ENCODE peak calls at places on chromosomes 16 and 17, in five cellular contexts. D, N, Z, H and R are unnamed samples.

GRCh38 chr16:29926675-29927522 is 873 bp upstream of the KCTD13 start:
- DNase-seq in D (peak; percentile 47), N (no peak), Z (no peak), H (no peak), R (peak; percentile 37)

GRCh38 chr16:24670623-24671454 is 58.6 kb upstream of the TNRC6A start:
- DNase-seq in D (peak; percentile 81), N (no peak), Z (no peak), H (no peak), R (no peak)

GRCh38 chr17:78343433-78344201 is 16.3 kb downstream of the SOCS3 start:
- DNase-seq in D (no peak), N (no peak), Z (no peak), H (no peak), R (no peak)

GRCh38 chr16:4661661-4662060 is 31.7 kb upstream of the NUDT16L1 start:
- DNase-seq in D (no peak), N (no peak), Z (no peak), H (no peak), R (no peak)

GRCh38 chr16:4055748-4056147 is 60.5 kb downstream of the ADCY9 start:
- DNase-seq in D (no peak), N (no peak), Z (no peak), H (no peak), R (no peak)

GRCh38 chr17:14301279-14301760 is 439 bp downstream of the HS3ST3B1 start:
- DNase-seq in D (peak; percentile 58), N (no peak), Z (peak; percentile 15), H (no peak), R (no peak)

GRCh38 chr17:41498276-41498675 is 7.1 kb downstream of the KRT13 start:
- DNase-seq in D (no peak), N (no peak), Z (no peak), H (no peak), R (no peak)

GRCh38 chr16:23700509-23700908 is 12.5 kb downstream of the ERN2 start:
- DNase-seq in D (no peak), N (no peak), Z (peak; percentile 48), H (no peak), R (no peak)

GRCh38 chr17:76337413-76337777 is 16.3 kb downstream of the PRPSAP1 start:
- DNase-seq in D (no peak), N (no peak), Z (no peak), H (no peak), R (no peak)

GRCh38 chr16:72508196-72508595 is 336.2 kb upstream of the PMFBP1 start:
- DNase-seq in D (no peak), N (no peak), Z (no peak), H (no peak), R (no peak)

GRCh38 chr16:10876799-10877341 is at the start of gene CIITA:
- DNase-seq in D (no peak), N (peak; percentile 81), Z (no peak), H (peak; percentile 97), R (peak; percentile 66)

GRCh38 chr16:74252329-74252728 is 44.3 kb upstream of the PSMD7 start:
- DNase-seq in D (no peak), N (no peak), Z (no peak), H (no peak), R (no peak)

GRCh38 chr17:34579979-34580684 is 750 bp downstream of the TMEM132E start:
- DNase-seq in D (peak; percentile 83), N (no peak), Z (no peak), H (no peak), R (peak; percentile 81)

GRCh38 chr16:12178251-12178990 is 201.9 kb downstream of the SNX29 start:
- DNase-seq in D (no peak), N (no peak), Z (no peak), H (no peak), R (no peak)

GRCh38 chr17:8022358-8023038 is 16.4 kb upstream of the ALOX15B start:
- DNase-seq in D (no peak), N (no peak), Z (no peak), H (no peak), R (no peak)

GRCh38 chr16:30715777-30716445 is 16.9 kb downstream of the SRCAP start:
- DNase-seq in D (no peak), N (no peak), Z (no peak), H (no peak), R (no peak)

GRCh38 chr16:78642621-78643285 is 543.3 kb downstream of the WWOX start:
- DNase-seq in D (no peak), N (no peak), Z (no peak), H (no peak), R (no peak)

GRCh38 chr16:1288813-1289479 is 20.5 kb upstream of the UBE2I start:
- DNase-seq in D (no peak), N (no peak), Z (peak; percentile 51), H (no peak), R (no peak)

GRCh38 chr17:77831497-77832179 is 126.9 kb upstream of the TNRC6C start:
- DNase-seq in D (peak; percentile 75), N (no peak), Z (no peak), H (no peak), R (no peak)

GRCh38 chr17:75873587-75874322 is 4.6 kb downstream of the TRIM47 start:
- DNase-seq in D (peak; percentile 32), N (no peak), Z (peak; percentile 3), H (no peak), R (no peak)

GRCh38 chr17:50631195-50631907 is 3.3 kb upstream of the ABCC3 start:
- DNase-seq in D (peak; percentile 44), N (no peak), Z (peak; percentile 35), H (no peak), R (no peak)

GRCh38 chr17:61583242-61583641 is 7.8 kb downstream of the NACA2 start:
- DNase-seq in D (peak; percentile 79), N (peak; percentile 65), Z (peak; percentile 33), H (no peak), R (peak; percentile 75)

GRCh38 chr17:37131064-37131463 is 182.3 kb downstream of the AATF start:
- DNase-seq in D (no peak), N (no peak), Z (no peak), H (no peak), R (no peak)

GRCh38 chr17:16286009-16286946 is 67.0 kb downstream of the CENPV start:
- DNase-seq in D (peak; percentile 25), N (peak; percentile 95), Z (peak; percentile 85), H (peak; percentile 96), R (no peak)

GRCh38 chr16:813204-813915 is 12.8 kb upstream of the GNG13 start:
- DNase-seq in D (peak; percentile 92), N (no peak), Z (peak; percentile 88), H (no peak), R (peak; percentile 43)

GRCh38 chr16:48099455-48099854 is 56.3 kb downstream of the ABCC12 start:
- DNase-seq in D (no peak), N (peak; percentile 49), Z (peak; percentile 43), H (no peak), R (no peak)

GRCh38 chr17:74516561-74516960 is 14.7 kb downstream of the CD300LB start:
- DNase-seq in D (no peak), N (no peak), Z (no peak), H (no peak), R (no peak)

GRCh38 chr16:11792404-11793260 is 4.4 kb downstream of the ZC3H7A start:
- DNase-seq in D (no peak), N (no peak), Z (no peak), H (no peak), R (no peak)

GRCh38 chr17:2087597-2088211 is 32.8 kb downstream of the HIC1 start:
- DNase-seq in D (no peak), N (no peak), Z (no peak), H (peak; percentile 79), R (no peak)

GRCh38 chr16:86712158-86713009 is 134.0 kb downstream of the FOXL1 start:
- DNase-seq in D (no peak), N (no peak), Z (no peak), H (no peak), R (no peak)

GRCh38 chr17:16917995-16918394 is 53.9 kb downstream of the TNFRSF13B start:
- DNase-seq in D (no peak), N (no peak), Z (no peak), H (no peak), R (no peak)

GRCh38 chr17:45160505-45161287 is 979 bp upstream of the HEXIM2 start:
- DNase-seq in D (peak; percentile 81), N (no peak), Z (peak; percentile 85), H (no peak), R (no peak)

GRCh38 chr16:69699915-69700314 is 26.4 kb downstream of the NQO1 start:
- DNase-seq in D (no peak), N (no peak), Z (no peak), H (no peak), R (no peak)

GRCh38 chr17:7351665-7352558 is at the start of gene KCTD11:
- DNase-seq in D (peak; percentile 89), N (peak; percentile 79), Z (peak; percentile 89), H (no peak), R (peak; percentile 89)

GRCh38 chr17:47120521-47121095 is 68.5 kb downstream of the CDC27 start:
- DNase-seq in D (no peak), N (no peak), Z (no peak), H (no peak), R (no peak)
- TF ChIP-seq JUND in D (no peak), N (no peak), Z (no peak), H (no peak), R (no peak)

DNA sequence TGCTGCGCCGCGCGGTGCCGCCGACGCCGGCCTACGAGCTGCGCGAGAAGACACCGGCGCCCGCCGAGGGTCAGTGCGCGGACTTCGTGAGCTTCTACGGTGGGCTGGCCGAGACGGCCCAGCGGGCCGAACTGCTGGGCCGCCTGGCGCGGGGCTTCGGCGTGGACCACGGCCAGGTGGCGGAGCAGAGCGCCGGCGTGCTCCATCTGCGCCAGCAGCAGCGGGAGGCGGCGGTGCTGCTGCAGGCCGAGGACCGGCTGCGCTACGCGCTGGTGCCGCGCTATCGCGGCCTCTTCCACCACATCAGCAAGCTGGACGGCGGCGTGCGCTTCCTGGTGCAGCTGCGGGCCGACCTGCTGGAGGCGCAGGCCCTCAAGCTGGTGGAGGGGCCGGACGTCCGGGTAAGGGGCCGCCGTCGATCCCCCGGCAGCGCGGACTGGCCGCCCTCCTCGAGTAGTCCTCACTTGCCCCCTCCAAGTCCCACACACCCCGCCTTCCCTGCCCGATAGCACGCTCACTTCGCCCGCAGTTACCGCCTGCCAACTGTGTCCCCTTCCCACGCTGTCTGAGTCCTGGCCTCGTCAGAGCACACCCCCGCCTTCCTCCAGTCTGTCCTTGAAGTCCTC is 470 bp downstream of the MLYCD start:
- DNase-seq in D (peak; percentile 78), N (no peak), Z (peak; percentile 71), H (no peak), R (peak; percentile 40)
- TF ChIP-seq JUND in D (no peak), N (no peak), Z (no peak), H (no peak), R (no peak)

GRCh38 chr17:58278661-58279015 is 2.1 kb downstream of the MPO start:
- DNase-seq in D (peak; percentile 58), N (no peak), Z (peak; percentile 11), H (no peak), R (peak; percentile 14)

GRCh38 chr17:58279736-58280479 is 827 bp downstream of the MPO start:
- DNase-seq in D (peak; percentile 35), N (no peak), Z (peak; percentile 12), H (no peak), R (no peak)

GRCh38 chr17:58277726-58278595 is 2.8 kb downstream of the MPO start:
- DNase-seq in D (peak; percentile 40), N (no peak), Z (peak; percentile 5), H (no peak), R (no peak)

GRCh38 chr17:58280480-58281217 is at the start of gene MPO:
- DNase-seq in D (peak; percentile 20), N (no peak), Z (peak; percentile 4), H (no peak), R (no peak)

GRCh38 chr17:58279016-58279671 is 1.6 kb downstream of the MPO start:
- DNase-seq in D (no peak), N (no peak), Z (peak; percentile 47), H (no peak), R (no peak)
- TF ChIP-seq JUND in D (no peak), N (no peak), Z (no peak), H (no peak), R (no peak)

GRCh38 chr16:59067207-59067606 is 333.1 kb upstream of the GOT2 start:
- DNase-seq in D (no peak), N (no peak), Z (no peak), H (no peak), R (no peak)
- TF ChIP-seq JUND in D (no peak), N (no peak), Z (no peak), H (no peak), R (no peak)